ENCODE peak calls at places on chromosome 14, in eight cellular contexts. U is sigmoid colon; Z is adrenal gland; I is CD4-positive, alpha-beta T cell; V is fibroblast of pulmonary artery; L is CD14-positive monocyte; J is cardiac fibroblast; D is A673. O is an unnamed sample.

GRCh38 chr14:34355584-34356266 is 106.3 kb downstream of the SPTSSA start:
- DNase-seq in U (no peak), Z (peak; percentile 30), I (no peak), V (peak; percentile 96), L (no peak), J (peak; percentile 93), D (no peak), O (peak; percentile 44)

GRCh38 chr14:54621686-54622085 is 54.8 kb downstream of the SAMD4A start:
- DNase-seq in U (no peak), Z (no peak), I (no peak), V (no peak), L (no peak), J (no peak), D (no peak), O (no peak)

GRCh38 chr14:74219806-74220205 is 19.4 kb upstream of the VSX2 start:
- DNase-seq in U (no peak), Z (no peak), I (no peak), V (no peak), L (no peak), J (no peak), D (no peak), O (no peak)

GRCh38 chr14:99286761-99287160 is 14.8 kb upstream of the BCL11B start:
- DNase-seq in U (no peak), Z (no peak), I (no peak), V (no peak), L (no peak), J (no peak), D (no peak), O (no peak)

GRCh38 chr14:58599145-58599544 is 38.6 kb upstream of the DACT1 start:
- DNase-seq in U (no peak), Z (no peak), I (no peak), V (no peak), L (no peak), J (no peak), D (no peak), O (no peak)

GRCh38 chr14:59294662-59294992 is 106.2 kb downstream of the DAAM1 start:
- DNase-seq in U (no peak), Z (no peak), I (no peak), V (peak; percentile 80), L (no peak), J (peak; percentile 61), D (no peak), O (peak; percentile 79)

GRCh38 chr14:81476816-81477215 is 56.8 kb downstream of the SEL1L start:
- DNase-seq in U (no peak), Z (no peak), I (no peak), V (no peak), L (no peak), J (no peak), D (no peak), O (no peak)

GRCh38 chr14:29868000-29868399 is 59.6 kb downstream of the PRKD1 start:
- DNase-seq in U (no peak), Z (no peak), I (no peak), V (peak; percentile 19), L (no peak), J (peak; percentile 36), D (peak; percentile 34), O (peak; percentile 18)

GRCh38 chr14:93984070-93984469 is 7.7 kb upstream of the ASB2 start:
- DNase-seq in U (no peak), Z (no peak), I (no peak), V (no peak), L (no peak), J (no peak), D (no peak), O (no peak)

GRCh38 chr14:95756127-95756526 is 42.2 kb upstream of the TCL1A start:
- DNase-seq in U (no peak), Z (no peak), I (no peak), V (no peak), L (no peak), J (no peak), D (no peak), O (no peak)

GRCh38 chr14:54686219-54686870 is 119.4 kb downstream of the SAMD4A start:
- DNase-seq in U (peak; percentile 87), Z (peak; percentile 66), I (no peak), V (peak; percentile 95), L (no peak), J (peak; percentile 92), D (no peak), O (peak; percentile 74)

GRCh38 chr14:76651410-76652055 is 109.7 kb upstream of the VASH1 start:
- DNase-seq in U (no peak), Z (no peak), I (no peak), V (no peak), L (no peak), J (no peak), D (no peak), O (no peak)

GRCh38 chr14:68665116-68665515 is 127.8 kb downstream of the ZFP36L1 start:
- DNase-seq in U (no peak), Z (no peak), I (no peak), V (peak; percentile 46), L (no peak), J (peak; percentile 52), D (no peak), O (no peak)

GRCh38 chr14:23408307-23408630 is 196 bp upstream of the MYH6 start:
- DNase-seq in U (no peak), Z (no peak), I (no peak), V (no peak), L (no peak), J (no peak), D (no peak), O (no peak)

GRCh38 chr14:73283592-73284379 is 46.5 kb downstream of the PAPLN start:
- DNase-seq in U (no peak), Z (no peak), I (no peak), V (peak; percentile 57), L (no peak), J (peak; percentile 58), D (peak; percentile 25), O (no peak)

GRCh38 chr14:50964683-50965390 is 20.6 kb upstream of the PYGL start:
- DNase-seq in U (peak; percentile 92), Z (peak; percentile 79), I (no peak), V (peak; percentile 98), L (no peak), J (peak; percentile 97), D (peak; percentile 64), O (peak; percentile 67)

GRCh38 chr14:75176142-75176820 is at the start of gene TMED10:
- DNase-seq in U (peak; percentile 96), Z (peak; percentile 94), I (peak; percentile 93), V (peak; percentile 92), L (peak; percentile 91), J (peak; percentile 93), D (peak; percentile 94), O (peak; percentile 69)

GRCh38 chr14:80605536-80605935 is 336.0 kb downstream of the CEP128 start:
- DNase-seq in U (no peak), Z (no peak), I (no peak), V (no peak), L (no peak), J (peak; percentile 35), D (no peak), O (no peak)

GRCh38 chr14:96122496-96122895 is 82.1 kb upstream of the BDKRB2 start:
- DNase-seq in U (no peak), Z (no peak), I (no peak), V (no peak), L (no peak), J (peak; percentile 38), D (no peak), O (peak; percentile 82)

DNA sequence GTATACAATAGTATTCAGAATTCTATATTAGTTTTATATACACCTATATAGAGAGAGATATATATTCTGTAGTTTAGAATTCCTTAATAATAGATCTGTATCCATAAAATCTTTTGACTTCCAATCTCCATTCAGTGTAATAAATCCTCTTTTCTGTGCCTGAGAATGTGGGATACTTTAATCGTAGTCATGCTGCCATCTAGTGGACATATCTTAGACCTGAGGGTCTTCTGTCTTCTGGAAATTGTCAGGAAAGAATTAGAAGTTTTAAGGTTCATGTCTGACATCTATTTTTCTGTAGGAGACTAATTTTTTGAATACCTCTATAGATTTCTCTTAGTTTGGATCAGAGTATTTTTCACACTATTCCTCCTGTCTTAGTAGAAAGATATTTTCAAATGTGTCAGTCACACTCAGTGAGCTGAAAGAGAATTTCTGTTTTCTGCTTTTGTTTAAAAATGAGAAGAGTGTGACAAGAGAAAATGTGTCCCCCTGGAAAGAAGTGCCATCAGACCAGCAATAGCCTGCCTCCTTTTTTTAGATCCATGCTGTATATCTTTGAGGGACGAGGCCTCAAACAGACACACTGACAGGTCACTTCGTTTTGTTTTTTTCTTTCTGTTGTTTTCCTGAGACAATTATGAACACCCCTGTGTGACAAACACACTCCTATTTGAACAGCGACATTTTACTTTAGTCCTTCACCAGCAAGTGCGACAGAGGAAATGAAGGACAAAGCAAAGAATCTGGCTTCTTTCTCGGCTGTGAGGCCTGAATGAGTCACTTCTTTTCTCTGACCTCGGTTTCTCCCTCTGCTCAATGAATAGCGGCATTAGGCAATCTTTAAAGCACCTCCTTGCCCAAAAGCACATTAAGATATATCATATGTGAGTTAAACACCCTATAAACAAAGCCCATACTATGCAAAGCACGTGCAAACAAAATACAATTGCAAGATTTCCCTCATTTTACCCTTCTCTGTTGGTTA is 96.3 kb downstream of the GALC start:
- DNase-seq in U (no peak), Z (peak; percentile 31), I (no peak), V (peak; percentile 75), L (no peak), J (peak; percentile 66), D (peak; percentile 65), O (peak; percentile 5)
- TF ChIP-seq CTCF in U (no peak), Z (peak; percentile 83), I (peak; percentile 78), V (peak; percentile 76), L (peak; percentile 84), J (peak; percentile 56), D (peak; percentile 81), O (peak; percentile 63)

DNA sequence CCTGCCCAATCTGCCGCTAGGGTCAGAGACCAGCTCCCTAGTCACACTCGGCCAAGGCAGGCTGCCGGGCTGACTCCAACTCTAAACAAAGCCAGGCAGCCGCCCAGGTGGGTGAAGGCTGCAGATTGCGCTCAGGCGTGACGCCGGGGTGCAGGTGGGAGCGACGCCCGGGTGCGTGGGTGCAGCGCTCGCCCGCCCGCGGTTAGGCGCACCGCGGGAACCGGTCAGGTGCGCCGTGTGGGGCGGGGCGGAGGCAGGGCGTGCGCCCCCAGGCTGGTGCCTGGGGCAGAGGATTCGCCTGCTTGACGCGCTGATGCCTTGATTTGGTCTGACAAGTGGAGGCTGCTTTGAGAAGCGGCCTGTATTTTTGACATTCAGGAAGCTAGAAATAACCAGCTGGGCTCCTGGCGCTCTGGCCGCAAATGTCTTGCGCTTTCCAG is 126.7 kb upstream of the HIF1A start:
- DNase-seq in U (no peak), Z (no peak), I (peak; percentile 45), V (no peak), L (no peak), J (no peak), D (no peak), O (no peak)
- TF ChIP-seq CTCF in U (no peak), Z (no peak), I (no peak), V (no peak), L (no peak), J (no peak), D (no peak), O (no peak)

DNA sequence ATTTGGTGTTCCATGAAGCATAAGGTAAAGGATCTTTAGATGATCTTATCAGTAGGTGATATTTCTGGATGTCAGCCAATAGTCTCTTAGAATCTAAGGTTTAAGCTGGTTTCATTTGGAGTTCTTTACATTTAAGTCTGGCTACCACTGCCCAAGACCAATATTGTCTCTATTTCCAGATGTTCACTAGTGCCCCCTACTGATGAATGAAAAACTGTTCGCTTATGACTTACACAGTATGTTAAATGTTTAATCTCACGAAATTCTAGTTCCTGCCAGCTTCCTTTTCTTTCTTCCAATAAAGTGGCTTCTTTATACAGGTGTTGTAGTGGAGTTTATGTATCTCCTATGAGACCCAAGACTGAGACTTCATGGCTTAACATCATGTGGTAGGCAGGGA is 31.8 kb upstream of the MIS18BP1 start:
- DNase-seq in U (no peak), Z (no peak), I (no peak), V (no peak), L (no peak), J (no peak), D (peak; percentile 30), O (no peak)
- TF ChIP-seq CTCF in U (no peak), Z (no peak), I (no peak), V (peak; percentile 21), L (peak; percentile 11), J (no peak), D (peak; percentile 55), O (no peak)

GRCh38 chr14:83463500-83464098 is 1929.9 kb upstream of the SEL1L start:
- DNase-seq in U (no peak), Z (peak; percentile 22), I (no peak), V (peak; percentile 77), L (no peak), J (peak; percentile 73), D (peak; percentile 87), O (peak; percentile 18)
- TF ChIP-seq CTCF in U (no peak), Z (peak; percentile 45), I (no peak), V (peak; percentile 80), L (peak; percentile 89), J (peak; percentile 57), D (peak; percentile 89), O (peak; percentile 68)

O was measured in AG09319.